ENCODE peak calls at places on chromosomes 7 and 10, in five cellular contexts. S, N, J, C and U are unnamed samples. For H3K9me3 and H3K4me1, the result is how much of the 10 kb centered on the place peaks cover.

GRCh38 chr7:137658194-137658900 is 188.4 kb downstream of the DGKI start:
- DNase-seq in S (no peak), N (no peak), J (no peak), C (no peak), U (no peak)

GRCh38 chr7:150937848-150938561 is 40.1 kb downstream of the KCNH2 start:
- DNase-seq in S (no peak), N (peak), J (no peak), C (no peak), U (peak)

GRCh38 chr7:1693419-1693990 is 23.4 kb downstream of the ELFN1 start:
- DNase-seq in S (no peak), N (peak), J (no peak), C (no peak), U (peak)

GRCh38 chr7:157540606-157541294 is 203.9 kb downstream of the DNAJB6 start:
- DNase-seq in S (no peak), N (peak), J (no peak), C (no peak), U (peak)

GRCh38 chr10:10644317-10645111 is 373.2 kb upstream of the CELF2 start:
- DNase-seq in S (no peak), N (no peak), J (no peak), C (no peak), U (no peak)

GRCh38 chr10:82942572-82943091 is 1067.6 kb downstream of the NRG3 start:
- DNase-seq in S (no peak), N (no peak), J (no peak), C (no peak), U (no peak)

GRCh38 chr10:22682237-22683192 is 31.9 kb downstream of the PIP4K2A start:
- DNase-seq in S (peak), N (no peak), J (no peak), C (peak), U (no peak)

GRCh38 chr7:99619571-99620130 is 2.9 kb downstream of the ZSCAN25 start:
- DNase-seq in S (no peak), N (no peak), J (no peak), C (no peak), U (no peak)

GRCh38 chr10:48491422-48492139 is 113.3 kb downstream of the ARHGAP22 start:
- DNase-seq in S (no peak), N (no peak), J (no peak), C (no peak), U (peak)

GRCh38 chr10:124696446-124697392 is 47.5 kb downstream of the FAM53B start:
- DNase-seq in S (no peak), N (no peak), J (no peak), C (no peak), U (peak)

GRCh38 chr10:71613303-71613777 is 106.2 kb downstream of the C10orf105 start:
- DNase-seq in S (no peak), N (peak), J (no peak), C (no peak), U (no peak)

GRCh38 chr10:42150428-42151061 is 487.8 kb downstream of the ZNF33B start:
- DNase-seq in S (no peak), N (peak), J (peak), C (no peak), U (no peak)

GRCh38 chr7:70432567-70433001 is 699.4 kb upstream of the GALNT17 start:
- DNase-seq in S (no peak), N (no peak), J (no peak), C (no peak), U (no peak)

GRCh38 chr7:92968502-92968901 is 132.1 kb upstream of the CDK6 start:
- DNase-seq in S (no peak), N (no peak), J (no peak), C (no peak), U (no peak)

GRCh38 chr10:89550509-89550908 is 15.1 kb upstream of the SLC16A12 start:
- DNase-seq in S (no peak), N (no peak), J (peak), C (no peak), U (no peak)

GRCh38 chr7:138833596-138833995 is 35.6 kb upstream of the ATP6V0A4 start:
- DNase-seq in S (no peak), N (no peak), J (no peak), C (no peak), U (no peak)

GRCh38 chr10:101142533-101143353 is 11.6 kb downstream of the TLX1 start:
- DNase-seq in S (no peak), N (no peak), J (no peak), C (no peak), U (no peak)
- TF ChIP-seq CTCF in S (no peak), N (no peak), J (no peak), C (no peak), U (no peak)

GRCh38 chr10:1665681-1666080 is 71.6 kb downstream of the ADARB2 start:
- DNase-seq in S (no peak), N (no peak), J (no peak), C (no peak), U (no peak)
- H3K9me3 ChIP-seq in S (under half), N (under half), J (under half), C (under half), U (under half)

GRCh38 chr7:4629287-4629905 is 52.7 kb upstream of the FOXK1 start:
- DNase-seq in S (no peak), N (no peak), J (no peak), C (no peak), U (no peak)
- H3K4me1 ChIP-seq in S (under half), N (under half), J (under half), C (under half), U (under half)

GRCh38 chr10:96288151-96288621 is 16.0 kb upstream of the DNTT start:
- DNase-seq in S (no peak), N (no peak), J (no peak), C (no peak), U (no peak)

GRCh38 chr10:96289218-96289910 is 14.9 kb upstream of the DNTT start:
- DNase-seq in S (no peak), N (no peak), J (no peak), C (no peak), U (no peak)

GRCh38 chr10:96290368-96291133 is 13.7 kb upstream of the DNTT start:
- DNase-seq in S (no peak), N (no peak), J (no peak), C (no peak), U (no peak)

GRCh38 chr10:96285331-96285752 is 14.0 kb upstream of the BLNK start:
- DNase-seq in S (no peak), N (no peak), J (no peak), C (no peak), U (no peak)

DNA sequence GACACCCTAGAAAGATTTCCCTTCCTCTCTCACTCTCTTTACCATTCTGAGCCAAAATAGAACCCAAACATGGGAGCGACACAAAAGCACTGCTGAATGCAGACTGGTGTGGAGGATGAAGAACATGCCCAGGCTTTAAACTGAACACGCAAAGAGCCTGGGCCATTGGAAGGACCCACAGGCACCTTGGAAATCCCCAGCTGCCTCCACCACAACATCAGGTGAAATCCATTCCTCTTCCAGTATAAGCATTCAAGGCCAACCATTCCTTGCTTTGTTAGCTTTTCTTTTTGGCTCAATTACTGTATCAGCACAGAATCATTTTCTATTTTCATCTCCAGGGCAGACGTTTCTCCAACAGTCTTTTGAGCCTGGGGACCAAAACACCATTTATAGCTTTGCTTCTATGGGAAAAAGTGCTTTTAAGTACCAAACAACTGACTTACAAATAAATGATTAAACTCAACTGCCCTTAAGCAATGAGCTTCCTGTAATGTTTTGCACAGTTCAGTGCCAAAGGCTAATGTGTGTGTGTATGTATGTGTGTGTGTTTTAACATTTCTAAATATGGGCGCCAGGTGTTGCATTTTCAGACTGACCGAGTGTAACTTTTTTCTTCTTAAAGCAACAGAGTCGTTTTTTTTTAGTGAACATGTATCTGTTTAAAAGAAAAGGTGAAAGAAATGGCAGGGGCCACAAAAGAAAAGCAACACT is 16.2 kb upstream of the BLNK start:
- DNase-seq in S (no peak), N (no peak), J (no peak), C (peak), U (no peak)
- TF ChIP-seq CTCF in S (no peak), N (no peak), J (no peak), C (no peak), U (no peak)

DNA sequence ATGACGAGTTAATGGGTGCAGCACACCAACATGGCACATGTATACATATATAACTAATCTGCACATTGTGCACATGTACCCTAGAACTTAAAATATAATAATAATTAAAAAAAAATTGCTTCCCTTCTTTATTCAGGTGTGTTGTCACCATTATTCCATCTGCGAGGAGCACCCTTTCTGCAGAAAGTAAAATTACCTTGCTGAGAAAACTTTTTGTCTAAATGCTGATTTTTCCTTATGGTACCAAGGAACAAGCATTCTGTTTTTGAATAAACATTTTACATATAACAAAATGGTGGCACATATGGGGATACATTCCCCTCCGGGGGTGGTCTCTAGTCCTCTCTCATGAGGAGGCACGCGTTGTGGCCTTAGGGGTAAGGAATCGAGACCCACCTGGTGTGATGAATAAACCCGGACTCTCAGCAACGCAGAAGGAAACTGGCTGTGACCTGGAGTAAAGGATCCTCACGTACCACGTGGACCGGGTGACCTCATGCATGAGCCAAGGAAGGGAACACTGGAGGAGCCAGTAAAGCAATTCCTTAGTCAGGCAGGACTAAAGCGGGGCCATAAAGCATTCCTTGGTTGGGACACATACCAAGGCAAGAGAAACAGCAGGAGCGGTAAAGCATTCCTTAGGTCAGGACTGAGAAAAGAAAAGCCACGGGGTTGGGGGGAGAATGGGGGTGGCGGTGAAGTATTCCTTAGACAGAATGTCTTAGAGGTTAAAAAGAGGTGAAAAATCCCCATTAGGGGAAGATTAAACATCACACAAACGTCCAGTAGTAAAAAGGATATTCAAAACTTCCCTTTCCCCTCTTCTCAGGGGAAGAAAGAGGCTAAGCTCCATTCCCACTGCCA is 20.8 kb upstream of the OPTN start:
- DNase-seq in S (no peak), N (no peak), J (no peak), C (no peak), U (no peak)
- H3K9me3 ChIP-seq in S (under half), N (under half), J (half or more), C (under half), U (under half)

GRCh38 chr7:52410032-52410431 is 625.4 kb upstream of the POM121L12 start:
- DNase-seq in S (no peak), N (no peak), J (no peak), C (no peak), U (no peak)
- H3K4me1 ChIP-seq in S (under half), N (under half), J (under half), C (under half), U (under half)